ENCODE peak calls at places on chromosomes 16 and 17, in eight cellular contexts. J is left ventricle myocardium inferior; B is T-cell; E is GM13977; I is right cardiac atrium; V is CD4-positive, alpha-beta T cell; F is neural progenitor cell; N is stimulated activated CD8-positive, alpha-beta memory T cell treated with anti-CD3 and anti-CD28 coated beads, Interleukin-4, amount 100 ng/mL, for 1 hour. M is an unnamed sample.

GRCh38 chr17:74532115-74532514 is 840 bp upstream of the CD300LB start:
- DNase-seq in J (peak; percentile 41), E (no peak), B (no peak), I (no peak), F (no peak), V (no peak), N (no peak), M (no peak)

GRCh38 chr17:37502009-37502936 is 12.6 kb downstream of the DUSP14 start:
- DNase-seq in I (no peak), J (no peak), E (no peak), V (no peak), B (no peak), N (no peak), F (no peak), M (no peak)

GRCh38 chr16:27405546-27406451 is 3.8 kb downstream of the IL21R start:
- DNase-seq in V (peak; percentile 46), J (no peak), N (no peak), I (no peak), B (no peak), F (no peak), E (no peak), M (no peak)

GRCh38 chr17:73365934-73366623 is 54.3 kb upstream of the CDC42EP4 start:
- DNase-seq in B (no peak), E (no peak), N (no peak), F (peak; percentile 69), I (peak; percentile 64), J (peak; percentile 72), V (no peak), M (no peak)

GRCh38 chr16:4142268-4142667 is 26.0 kb upstream of the ADCY9 start:
- DNase-seq in F (no peak), B (no peak), E (peak; percentile 37), N (no peak), V (peak; percentile 11), J (no peak), I (no peak), M (peak; percentile 19)

GRCh38 chr16:50547944-50548658 is at the start of gene NKD1:
- DNase-seq in I (peak; percentile 67), J (peak; percentile 63), B (peak; percentile 77), F (peak; percentile 95), N (peak; percentile 44), V (peak; percentile 82), E (peak; percentile 96), M (no peak)

GRCh38 chr16:87678618-87679017 is 76.3 kb downstream of the JPH3 start:
- DNase-seq in N (no peak), V (no peak), B (no peak), J (no peak), F (no peak), I (no peak), E (no peak), M (no peak)

GRCh38 chr17:47064684-47065083 is 85.6 kb upstream of the RPRML start:
- DNase-seq in F (no peak), E (no peak), I (no peak), J (no peak), B (no peak), N (no peak), V (no peak), M (no peak)

GRCh38 chr17:5608696-5609095 is 24.4 kb upstream of the NLRP1 start:
- DNase-seq in E (no peak), I (no peak), J (no peak), F (no peak), N (no peak), B (no peak), V (no peak), M (no peak)

GRCh38 chr17:73697872-73698271 is 53.6 kb upstream of the SDK2 start:
- DNase-seq in I (no peak), B (no peak), F (no peak), V (no peak), E (no peak), N (no peak), J (no peak), M (no peak)

GRCh38 chr17:49814781-49815496 is 26.5 kb downstream of the KAT7 start:
- DNase-seq in F (peak; percentile 70), V (no peak), E (no peak), J (no peak), I (no peak), N (no peak), B (no peak), M (no peak)

GRCh38 chr17:2299136-2299535 is 4.4 kb downstream of the SMG6 start:
- DNase-seq in V (no peak), E (no peak), B (no peak), J (no peak), I (no peak), F (no peak), N (no peak), M (no peak)

GRCh38 chr17:43879723-43880419 is 27.5 kb downstream of the MPP2 start:
- DNase-seq in V (no peak), F (no peak), I (no peak), B (no peak), N (no peak), E (no peak), J (no peak), M (no peak)

GRCh38 chr17:83142619-83143018 is 63.2 kb downstream of the METRNL start:
- DNase-seq in I (no peak), N (no peak), F (no peak), J (no peak), V (no peak), E (no peak), B (no peak), M (no peak)

GRCh38 chr17:73969956-73970355 is 233.5 kb upstream of the RPL38 start:
- DNase-seq in N (no peak), F (no peak), B (no peak), V (no peak), I (peak; percentile 25), J (no peak), E (no peak), M (no peak)

GRCh38 chr17:17551361-17551760 is 40.1 kb downstream of the PEMT start:
- DNase-seq in E (no peak), F (peak; percentile 80), N (no peak), I (peak; percentile 71), J (peak; percentile 80), V (no peak), B (no peak), M (no peak)

M was measured in GM12864.